ENCODE peak calls at places on chromosome 19, in eight cellular contexts. I, U, C, G, J, F, K and X are unnamed samples.

GRCh38 chr19:4284176-4284958 is 5.3 kb downstream of the SHD start:
- DNase-seq in K (peak), F (no peak), C (peak), I (no peak), G (no peak), J (no peak), U (peak), X (peak)

GRCh38 chr19:5058456-5059190 is 89.7 kb downstream of the KDM4B start:
- DNase-seq in J (no peak), C (no peak), K (no peak), G (peak), F (no peak), I (no peak), U (no peak), X (no peak)

GRCh38 chr19:3024870-3025515 is 4.1 kb downstream of the TLE2 start:
- DNase-seq in C (no peak), J (no peak), F (no peak), G (no peak), K (no peak), U (peak), I (no peak), X (peak)

GRCh38 chr19:2381151-2381822 is 21.2 kb downstream of the TMPRSS9 start:
- DNase-seq in C (no peak), K (no peak), F (no peak), I (no peak), U (peak), G (peak), J (no peak), X (no peak)

GRCh38 chr19:40805258-40805868 is 6.4 kb downstream of the EGLN2 start:
- DNase-seq in K (no peak), C (no peak), U (no peak), J (no peak), G (no peak), I (no peak), F (no peak), X (no peak)

GRCh38 chr19:50478901-50479715 is 2.5 kb upstream of the GARIN5A start:
- DNase-seq in F (no peak), U (peak), K (no peak), C (no peak), G (peak), J (no peak), I (no peak), X (peak)

GRCh38 chr19:37572203-37572602 is 22.4 kb downstream of the ZNF571 start:
- DNase-seq in F (no peak), U (no peak), C (no peak), J (no peak), I (no peak), K (no peak), G (no peak), X (no peak)

GRCh38 chr19:37519890-37520289 is 13.2 kb downstream of the ZNF793 start:
- DNase-seq in U (no peak), I (no peak), K (no peak), C (no peak), G (no peak), J (no peak), F (no peak), X (no peak)

GRCh38 chr19:35759697-35760096 is 1.7 kb downstream of the PROSER3 start:
- DNase-seq in I (no peak), G (no peak), F (no peak), K (no peak), C (no peak), J (no peak), U (no peak), X (no peak)

GRCh38 chr19:56477429-56478338 is 539 bp upstream of the ZNF667 start:
- DNase-seq in K (no peak), J (peak), I (peak), C (peak), F (peak), U (peak), G (peak), X (peak)

GRCh38 chr19:13100031-13100588 is 2.5 kb downstream of the LYL1 start:
- DNase-seq in U (no peak), J (no peak), G (no peak), I (peak), C (no peak), F (no peak), K (no peak), X (no peak)

GRCh38 chr19:40246292-40247073 is 20.0 kb upstream of the CCNP start:
- DNase-seq in U (no peak), I (no peak), F (no peak), J (peak), C (no peak), G (no peak), K (no peak), X (no peak)

GRCh38 chr19:52369463-52370340 is at the start of gene ZNF880:
- DNase-seq in J (peak), U (peak), I (peak), C (peak), G (peak), K (no peak), F (peak), X (peak)

GRCh38 chr19:37716140-37716539 is 3.4 kb downstream of the ZNF607 start:
- DNase-seq in F (no peak), K (no peak), G (no peak), I (no peak), J (no peak), C (no peak), U (no peak), X (no peak)

GRCh38 chr19:5090780-5091575 is 122.1 kb downstream of the KDM4B start:
- DNase-seq in I (no peak), K (no peak), C (peak), G (peak), F (no peak), J (no peak), U (peak), X (no peak)

GRCh38 chr19:36420961-36421748 is 2.7 kb upstream of the ZFP82 start:
- DNase-seq in I (no peak), U (peak), G (peak), C (no peak), J (no peak), F (no peak), K (no peak), X (peak)

GRCh38 chr19:8421484-8422461 is 8.7 kb downstream of the MARCHF2 start:
- DNase-seq in K (no peak), U (no peak), G (no peak), C (no peak), I (no peak), J (no peak), F (no peak), X (no peak)

GRCh38 chr19:11279505-11280236 is 16.3 kb upstream of the TSPAN16 start:
- DNase-seq in F (no peak), J (no peak), K (no peak), C (no peak), U (no peak), G (no peak), I (no peak), X (no peak)

GRCh38 chr19:41872775-41873647 is 4.1 kb upstream of the CD79A start:
- DNase-seq in J (peak), F (peak), C (peak), U (peak), G (peak), I (peak), K (peak), X (no peak)

GRCh38 chr19:42051166-42052115 is 18.6 kb downstream of the GRIK5 start:
- DNase-seq in J (no peak), F (no peak), C (no peak), G (no peak), I (no peak), U (no peak), K (no peak), X (no peak)

GRCh38 chr19:5048727-5049553 is 80.0 kb downstream of the KDM4B start:
- DNase-seq in J (no peak), U (no peak), C (no peak), F (no peak), K (no peak), G (no peak), I (no peak), X (peak)

GRCh38 chr19:18478545-18479311 is 40.8 kb upstream of the ISYNA1 start:
- DNase-seq in I (peak), J (peak), G (peak), F (no peak), C (no peak), K (no peak), U (no peak), X (peak)

GRCh38 chr19:860481-861098 is 1.1 kb downstream of the CFD start:
- DNase-seq in K (peak), G (no peak), C (peak), J (peak), U (peak), F (no peak), I (peak), X (peak)

GRCh38 chr19:14433454-14434156 is 499 bp downstream of the PKN1 start:
- DNase-seq in C (peak), J (peak), G (no peak), U (peak), F (no peak), K (no peak), I (peak), X (no peak)